ENCODE peak calls at places on chromosomes 13 and 19, in seven cellular contexts. S is ascending aorta; F is breast epithelium; Z is body of pancreas; W is fibroblast of lung; K is naive thymus-derived CD4-positive, alpha-beta T cell; M is hepatocyte. L is an unnamed sample. For H3K36me3 and H3K4me1, the result is how much of the 10 kb centered on the place peaks cover.

GRCh38 chr13:21735621-21736401 is 64.9 kb downstream of the FGF9 start:
- DNase-seq in Z (no peak), W (no peak), K (no peak), M (no peak), F (no peak), S (no peak), L (no peak)

GRCh38 chr13:27450921-27451461 is 627 bp upstream of the MTIF3 start:
- DNase-seq in Z (peak), M (peak), S (peak), W (peak), K (no peak), F (peak), L (no peak)

GRCh38 chr13:78192721-78193120 is 274.1 kb upstream of the EDNRB start:
- DNase-seq in Z (no peak), F (no peak), M (no peak), S (no peak), K (no peak), W (peak), L (no peak)

GRCh38 chr13:96551540-96551939 is 442.7 kb downstream of the OXGR1 start:
- DNase-seq in F (no peak), S (no peak), W (no peak), K (no peak), Z (no peak), M (peak), L (no peak)

GRCh38 chr19:6044056-6044805 is 66.1 kb downstream of the RFX2 start:
- DNase-seq in K (no peak), Z (no peak), M (no peak), W (no peak), S (peak), F (peak), L (no peak)

GRCh38 chr19:58366576-58367430 is 4.3 kb upstream of the ZNF497 start:
- DNase-seq in K (no peak), S (no peak), F (no peak), M (no peak), Z (no peak), W (no peak), L (no peak)

GRCh38 chr13:59880468-59880867 is 283.3 kb downstream of the DIAPH3 start:
- DNase-seq in S (no peak), M (no peak), F (no peak), W (peak), K (no peak), Z (no peak), L (no peak)

GRCh38 chr19:38740932-38741331 is 3.3 kb downstream of the CAPN12 start:
- DNase-seq in M (no peak), F (no peak), Z (no peak), W (no peak), S (no peak), K (no peak), L (no peak)

GRCh38 chr13:40520916-40521315 is 145.5 kb downstream of the FOXO1 start:
- DNase-seq in M (no peak), S (no peak), W (no peak), Z (no peak), F (no peak), K (no peak), L (no peak)

GRCh38 chr13:101454767-101455166 is 2.3 kb downstream of the ITGBL1 start:
- DNase-seq in K (no peak), S (no peak), M (no peak), W (peak), Z (no peak), F (no peak), L (no peak)

GRCh38 chr19:6678690-6679109 is 8.7 kb upstream of the TNFSF14 start:
- DNase-seq in F (no peak), Z (no peak), S (no peak), K (no peak), M (no peak), W (peak), L (no peak)

GRCh38 chr13:51523082-51523518 is 61.2 kb upstream of the WDFY2 start:
- DNase-seq in Z (peak), S (peak), W (peak), K (peak), F (peak), M (no peak), L (no peak)

GRCh38 chr19:29609636-29610035 is 3.6 kb downstream of the POP4 start:
- DNase-seq in F (no peak), W (no peak), K (no peak), M (no peak), S (no peak), Z (no peak), L (no peak)

GRCh38 chr19:4375164-4375619 is 25.2 kb downstream of the SH3GL1 start:
- DNase-seq in K (no peak), Z (peak), W (no peak), F (peak), S (no peak), M (peak), L (no peak)

GRCh38 chr13:29499766-29500165 is 95.7 kb downstream of the SLC7A1 start:
- DNase-seq in K (no peak), M (no peak), Z (no peak), S (no peak), F (no peak), W (no peak), L (no peak)

GRCh38 chr13:109156181-109156935 is 526.9 kb downstream of the MYO16 start:
- DNase-seq in K (no peak), Z (no peak), S (peak), M (no peak), F (no peak), W (peak), L (no peak)

GRCh38 chr19:8517551-8518442 is 3.8 kb upstream of the ZNF414 start:
- DNase-seq in W (no peak), Z (no peak), K (peak), S (no peak), F (no peak), M (no peak), L (no peak)

GRCh38 chr13:40588101-40588500 is 78.3 kb downstream of the FOXO1 start:
- DNase-seq in W (no peak), M (no peak), F (no peak), K (no peak), Z (no peak), S (no peak), L (no peak)

GRCh38 chr13:41939403-41939802 is 21.5 kb downstream of the VWA8 start:
- DNase-seq in W (no peak), S (no peak), Z (no peak), K (no peak), F (no peak), M (no peak), L (no peak)

GRCh38 chr13:88424463-88424862 is 753.3 kb downstream of the SLITRK5 start:
- DNase-seq in K (no peak), Z (no peak), S (no peak), W (no peak), M (no peak), F (no peak), L (no peak)

GRCh38 chr13:46643165-46643777 is 90.3 kb downstream of the LRCH1 start:
- DNase-seq in K (no peak), F (no peak), M (no peak), W (no peak), S (no peak), Z (no peak), L (no peak)

GRCh38 chr19:19776206-19777008 is 43.5 kb upstream of the ZNF14 start:
- DNase-seq in Z (peak), S (peak), K (peak), F (peak), W (peak), M (peak), L (peak)

GRCh38 chr13:29379281-29379680 is 216.2 kb downstream of the SLC7A1 start:
- DNase-seq in W (no peak), K (no peak), S (no peak), Z (no peak), F (no peak), M (no peak), L (no peak)

GRCh38 chr19:33430674-33431277 is 57.3 kb downstream of the CEBPG start:
- DNase-seq in W (peak), F (peak), S (no peak), Z (peak), M (peak), K (peak), L (no peak)

GRCh38 chr13:74040200-74040599 is 94.0 kb downstream of the KLF12 start:
- DNase-seq in W (peak), K (no peak), Z (peak), S (no peak), F (no peak), M (peak), L (no peak)

GRCh38 chr19:14116918-14117578 is 514 bp downstream of the PRKACA start:
- DNase-seq in F (no peak), K (no peak), S (no peak), Z (peak), W (no peak), M (peak), L (no peak)

GRCh38 chr13:83895994-83896580 is 13.8 kb upstream of the SLITRK1 start:
- DNase-seq in F (no peak), K (no peak), W (peak), M (no peak), Z (no peak), S (no peak), L (no peak)

GRCh38 chr19:36915992-36916830 is at the start of the genes ZNF568 and ZNF829:
- DNase-seq in Z (peak), S (peak), K (peak), M (peak), W (peak), F (peak), L (peak)

GRCh38 chr19:7921955-7922840 is 2.1 kb downstream of the SNAPC2 start:
- DNase-seq in M (no peak), Z (no peak), S (no peak), K (no peak), F (no peak), W (no peak), L (no peak)

GRCh38 chr19:3707868-3708206 is 347 bp upstream of the TJP3 start:
- DNase-seq in Z (no peak), S (no peak), F (no peak), W (no peak), M (no peak), K (no peak), L (no peak)

GRCh38 chr19:13060233-13060963 is 42.3 kb downstream of the LYL1 start:
- DNase-seq in K (no peak), W (peak), Z (peak), F (no peak), S (no peak), M (no peak), L (no peak)

GRCh38 chr13:59094149-59094548 is 1069.6 kb downstream of the DIAPH3 start:
- DNase-seq in M (no peak), S (no peak), W (peak), F (no peak), Z (no peak), K (no peak), L (no peak)

GRCh38 chr19:52351512-52351911 is 15.5 kb downstream of the ZNF610 start:
- DNase-seq in K (no peak), W (no peak), M (no peak), Z (no peak), S (no peak), F (no peak), L (no peak)
- H3K36me3 ChIP-seq in K (under half), W (under half), M (under half), Z (under half), S (half or more), F (under half), L (under half)

DNA sequence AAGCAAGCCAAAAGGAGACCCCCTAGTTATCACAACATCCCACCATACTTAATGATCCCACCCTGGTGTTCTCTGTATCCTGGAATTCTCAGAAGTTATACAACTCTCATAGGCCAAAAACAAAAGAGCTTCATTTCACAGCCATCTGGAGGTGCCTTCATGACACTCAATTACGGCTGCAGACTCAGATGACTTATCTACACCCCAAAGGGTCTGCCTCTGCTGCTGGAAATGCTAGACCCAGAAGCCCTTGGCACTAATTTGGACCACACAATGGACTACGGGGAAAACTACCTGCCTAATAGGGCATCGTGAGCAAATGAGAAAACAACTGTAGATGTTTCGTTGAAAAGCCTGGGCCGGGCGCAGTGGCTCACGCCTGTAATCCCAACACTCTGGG is 40.2 kb downstream of the BRD4 start:
- DNase-seq in S (no peak), Z (no peak), W (no peak), F (no peak), M (no peak), K (no peak), L (no peak)
- H3K4me1 ChIP-seq in S (under half), Z (half or more), W (under half), F (under half), M (half or more), K (half or more), L (half or more)

DNA sequence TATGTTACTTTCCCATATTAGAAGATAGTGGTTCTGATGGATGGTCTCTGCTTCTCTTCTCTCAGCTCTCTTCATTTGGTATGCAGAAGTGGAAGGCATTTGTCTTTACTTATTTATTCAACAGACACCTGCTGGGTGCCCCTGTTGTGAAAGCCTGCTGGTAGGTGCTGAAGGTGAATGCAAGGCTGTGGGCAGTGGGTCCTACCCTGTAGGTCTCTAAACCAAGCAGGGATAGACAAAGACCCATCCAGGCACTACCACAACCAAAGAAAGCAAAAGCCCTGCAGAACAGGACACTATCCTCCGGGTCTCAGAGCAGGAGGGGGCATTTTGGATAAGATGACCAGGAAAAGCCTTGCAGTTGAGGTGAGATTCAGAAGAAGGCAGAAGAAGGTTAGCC is 106.1 kb downstream of the STARD13 start:
- DNase-seq in Z (no peak), W (no peak), F (no peak), K (no peak), M (no peak), S (no peak), L (no peak)
- H3K36me3 ChIP-seq in Z (under half), W (under half), F (under half), K (under half), M (under half), S (under half), L (under half)

GRCh38 chr19:10748195-10748923 is 30.5 kb downstream of the DNM2 start:
- DNase-seq in W (no peak), K (no peak), F (no peak), M (no peak), Z (no peak), S (no peak), L (no peak)

GRCh38 chr19:10747674-10748073 is 29.8 kb downstream of the DNM2 start:
- DNase-seq in W (no peak), F (no peak), S (no peak), M (no peak), Z (no peak), K (no peak), L (no peak)

GRCh38 chr19:10744848-10745293 is 27.0 kb downstream of the DNM2 start:
- DNase-seq in F (no peak), K (no peak), Z (no peak), M (no peak), S (no peak), W (no peak), L (no peak)

GRCh38 chr19:10748924-10749434 is 31.1 kb downstream of the DNM2 start:
- DNase-seq in S (no peak), K (no peak), Z (peak), W (peak), F (no peak), M (peak), L (no peak)

GRCh38 chr19:10747271-10747670 is 29.4 kb downstream of the DNM2 start:
- DNase-seq in K (no peak), M (no peak), S (no peak), W (no peak), Z (no peak), F (no peak), L (no peak)
- H3K4me1 ChIP-seq in K (under half), M (under half), S (under half), W (under half), Z (half or more), F (under half), L (half or more)

GRCh38 chr19:49344516-49345423 is 9.6 kb downstream of the CD37 start:
- DNase-seq in M (no peak), S (no peak), F (no peak), Z (no peak), K (no peak), W (no peak), L (no peak)

GRCh38 chr19:49340865-49341718 is 5.9 kb downstream of the CD37 start:
- DNase-seq in W (no peak), F (peak), M (no peak), S (peak), K (no peak), Z (no peak), L (no peak)

GRCh38 chr19:49342291-49342721 is 7.1 kb downstream of the CD37 start:
- DNase-seq in S (peak), K (no peak), W (no peak), F (no peak), Z (no peak), M (no peak), L (no peak)

GRCh38 chr19:49340069-49340864 is 5.1 kb downstream of the CD37 start:
- DNase-seq in W (no peak), S (peak), K (no peak), F (peak), M (peak), Z (peak), L (peak)

GRCh38 chr19:49343127-49343526 is 7.9 kb downstream of the CD37 start:
- DNase-seq in W (no peak), Z (no peak), M (no peak), S (no peak), F (no peak), K (no peak), L (no peak)
- H3K36me3 ChIP-seq in W (under half), Z (under half), M (under half), S (half or more), F (under half), K (under half), L (half or more)

DNA sequence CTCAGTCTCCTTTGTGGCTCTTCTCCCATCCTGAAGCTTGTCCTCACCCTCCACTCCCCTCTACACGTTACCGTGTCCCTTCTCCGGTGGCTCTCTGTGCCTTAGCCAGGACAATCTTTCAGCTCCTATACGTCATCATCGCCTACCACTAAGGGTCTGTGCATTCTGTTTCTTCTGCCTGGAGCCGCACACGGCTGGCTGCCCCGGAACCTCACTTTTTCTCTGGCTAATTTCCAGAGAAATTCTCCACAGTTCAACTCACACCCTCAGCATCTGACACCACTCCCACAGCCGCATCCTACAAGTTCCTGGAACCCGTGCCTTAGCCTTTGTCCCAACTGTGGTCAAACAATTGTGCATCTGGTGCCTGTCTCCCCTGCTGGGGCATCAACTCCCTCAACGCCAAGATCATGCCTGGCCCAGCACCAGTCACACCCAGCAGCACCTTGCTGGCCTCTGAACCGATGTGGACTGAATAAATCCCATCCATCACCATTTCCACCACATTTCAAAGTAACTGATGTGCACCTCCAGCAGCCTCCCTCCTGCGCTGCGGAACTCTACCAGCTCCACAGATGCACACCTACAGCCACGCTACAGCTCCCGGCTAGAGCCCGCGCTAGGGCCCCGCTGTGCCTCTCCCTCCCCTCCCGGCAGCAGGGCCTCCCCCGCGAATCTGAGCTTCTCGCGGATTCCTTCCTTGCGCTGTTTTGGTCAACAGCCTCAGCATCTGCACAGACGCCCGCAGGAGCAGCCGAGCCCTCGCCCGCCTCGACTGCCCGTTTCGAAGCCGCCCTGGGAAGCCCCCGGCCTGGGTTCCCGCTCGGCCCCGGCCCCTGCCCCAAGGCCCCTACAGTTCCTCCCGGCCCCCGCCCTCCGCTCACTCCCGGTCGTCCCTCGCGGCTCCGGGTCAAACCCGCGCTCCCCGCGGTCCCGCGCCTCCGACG is 689 bp downstream of the DCUN1D2 start:
- DNase-seq in W (peak), S (no peak), K (peak), Z (peak), F (no peak), M (peak), L (no peak)
- H3K4me1 ChIP-seq in W (under half), S (under half), K (under half), Z (half or more), F (under half), M (under half), L (under half)

DNA sequence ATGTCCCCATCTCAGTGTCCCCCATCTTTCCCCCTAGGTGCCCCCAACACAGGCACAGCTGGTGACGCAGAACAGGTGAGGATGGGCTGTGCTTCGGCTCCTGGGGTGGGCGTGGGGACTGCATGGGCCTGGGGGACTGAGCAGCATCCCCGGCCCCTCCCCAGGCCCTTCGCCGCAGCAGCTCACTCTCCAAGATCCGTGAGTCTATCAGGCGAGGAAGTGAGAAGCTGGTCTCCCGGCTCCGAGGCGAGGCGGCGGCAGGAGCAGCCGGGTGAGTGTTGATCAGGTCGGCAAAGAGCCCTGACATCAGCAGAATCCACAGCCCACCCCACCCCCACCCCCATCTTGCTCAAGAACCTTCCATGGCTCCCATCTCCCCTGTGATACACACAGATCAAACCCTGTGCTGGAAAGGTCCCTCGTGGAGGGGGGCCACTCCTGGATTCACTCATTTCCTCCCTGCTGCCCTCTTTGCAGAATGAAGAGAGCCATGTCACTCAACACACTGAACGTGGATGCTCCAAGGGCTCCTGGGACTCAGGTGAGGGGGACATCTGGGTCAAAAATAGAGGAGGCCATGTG is 10.0 kb downstream of the KLC3 start:
- DNase-seq in Z (no peak), S (no peak), K (no peak), W (no peak), M (no peak), F (no peak), L (no peak)
- H3K36me3 ChIP-seq in Z (under half), S (under half), K (under half), W (under half), M (under half), F (under half), L (under half)

GRCh38 chr19:1167687-1168561 is 6.1 kb downstream of the SBNO2 start:
- DNase-seq in Z (no peak), M (no peak), K (no peak), W (no peak), S (no peak), F (no peak), L (no peak)
- H3K4me1 ChIP-seq in Z (half or more), M (under half), K (under half), W (under half), S (under half), F (under half), L (under half)

DNA sequence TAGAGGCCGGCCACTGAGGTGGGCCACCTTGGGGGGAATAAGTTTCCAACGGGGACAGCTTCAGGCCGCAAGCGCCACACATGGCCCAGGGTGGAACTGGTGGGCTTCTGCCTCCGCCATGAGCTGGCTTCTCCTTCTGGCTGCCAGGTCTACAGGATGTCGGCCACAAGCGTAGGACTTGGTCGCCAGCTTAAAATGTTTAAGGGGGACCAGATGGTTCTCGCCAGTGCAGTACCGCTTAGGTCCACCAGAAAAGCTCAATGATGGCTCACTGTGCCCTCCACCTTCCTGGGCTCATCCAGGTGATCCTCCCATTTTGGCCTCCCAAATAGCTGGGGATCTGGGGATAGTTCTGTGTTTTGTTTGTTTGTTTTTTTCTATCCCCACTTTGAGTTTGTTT is 38.7 kb upstream of the ZNF254 start:
- DNase-seq in K (no peak), M (no peak), Z (no peak), F (no peak), S (no peak), W (no peak), L (no peak)
- H3K36me3 ChIP-seq in K (under half), M (under half), Z (under half), F (under half), S (half or more), W (under half), L (under half)

L was measured in thoracic aorta.